ENCODE peak calls at places on chromosomes 7 and 10, in eight cellular contexts. L, N, Z, R, O, G, C and D are unnamed samples.

GRCh38 chr10:129467346-129468119 is 492 bp downstream of the MGMT start:
- DNase-seq in N (peak), G (peak), O (no peak), C (no peak), Z (peak), L (peak), R (no peak), D (peak)

GRCh38 chr10:85646312-85646711 is 720.3 kb downstream of the GRID1 start:
- DNase-seq in N (peak), G (no peak), Z (no peak), L (no peak), O (no peak), C (no peak), R (no peak), D (peak)

GRCh38 chr7:140714331-140715040 is 18.0 kb downstream of the NDUFB2 start:
- DNase-seq in N (no peak), L (no peak), R (no peak), Z (no peak), O (no peak), G (no peak), C (no peak), D (no peak)

GRCh38 chr10:36492590-36493510 is 632.5 kb upstream of the ANKRD30A start:
- DNase-seq in N (peak), G (no peak), C (no peak), Z (peak), L (peak), R (peak), O (no peak), D (peak)

GRCh38 chr7:102079140-102080002 is 207.3 kb upstream of the SH2B2 start:
- DNase-seq in N (no peak), L (no peak), C (no peak), R (no peak), Z (no peak), O (no peak), G (no peak), D (no peak)

GRCh38 chr10:48653944-48654698 is 30.6 kb upstream of the WDFY4 start:
- DNase-seq in G (no peak), Z (no peak), L (no peak), O (no peak), C (no peak), N (no peak), R (no peak), D (no peak)

GRCh38 chr10:17669185-17669872 is 25.4 kb downstream of the STAM start:
- DNase-seq in L (no peak), Z (no peak), R (no peak), N (peak), C (no peak), O (no peak), G (no peak), D (no peak)

GRCh38 chr7:84783161-84783803 is 403.6 kb downstream of the SEMA3D start:
- DNase-seq in L (peak), N (peak), G (no peak), C (no peak), R (no peak), O (no peak), Z (peak), D (peak)

GRCh38 chr7:88366845-88367244 is 60.2 kb upstream of the STEAP4 start:
- DNase-seq in R (no peak), C (no peak), N (no peak), O (no peak), L (no peak), Z (no peak), G (no peak), D (no peak)

DNA sequence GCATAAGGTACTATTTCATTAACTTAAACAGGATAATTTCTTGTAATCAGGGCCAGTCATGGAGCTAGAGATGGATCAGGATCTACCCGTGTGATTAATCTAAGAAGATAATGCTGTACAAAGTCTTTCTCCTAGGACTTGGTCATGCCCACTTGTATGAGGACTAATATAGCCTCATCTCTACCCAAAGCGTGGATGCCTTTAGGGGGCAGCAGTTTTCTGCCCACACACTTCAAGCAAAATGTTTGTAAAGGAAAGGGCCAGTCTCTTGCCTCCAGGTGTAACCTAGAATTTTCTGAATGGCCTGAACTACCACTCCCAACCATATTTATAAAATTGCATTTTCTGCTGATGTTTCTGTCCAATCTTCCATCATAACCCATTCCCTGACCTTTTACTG is 764.0 kb upstream of the IGFBP3 start:
- DNase-seq in R (no peak), C (no peak), G (no peak), O (no peak), N (no peak), L (no peak), Z (no peak), D (peak)
- TF ChIP-seq CTCF in R (no peak), C (no peak), G (no peak), O (no peak), N (no peak), L (no peak), Z (no peak), D (peak)

GRCh38 chr10:73169320-73169719 is 1.4 kb downstream of the FAM149B1 start:
- DNase-seq in G (no peak), Z (no peak), C (no peak), R (no peak), L (no peak), N (no peak), O (no peak), D (no peak)

GRCh38 chr10:73167557-73168485 is at the start of the genes ECD and FAM149B1:
- DNase-seq in G (peak), L (peak), R (peak), O (peak), C (peak), Z (peak), N (peak), D (peak)

GRCh38 chr10:73168486-73168844 is 546 bp downstream of the FAM149B1 start:
- DNase-seq in O (no peak), R (no peak), Z (no peak), L (peak), C (no peak), G (no peak), N (no peak), D (peak)

GRCh38 chr10:73163096-73163495 is 4.7 kb downstream of the ECD start:
- DNase-seq in G (no peak), O (no peak), N (peak), R (no peak), Z (no peak), C (no peak), L (peak), D (no peak)

GRCh38 chr10:73166972-73167371 is 836 bp downstream of the ECD start:
- DNase-seq in G (no peak), C (no peak), Z (no peak), O (no peak), N (no peak), R (no peak), L (no peak), D (no peak)
- H3K4me3 ChIP-seq in G (peak), C (peak), Z (peak), O (peak), N (peak), R (peak), L (peak), D (peak)

GRCh38 chr7:33393770-33394169 is 264.4 kb downstream of the BBS9 start:
- DNase-seq in G (no peak), C (no peak), N (no peak), L (no peak), R (no peak), Z (no peak), O (no peak), D (no peak)

GRCh38 chr7:33399528-33400213 is 270.3 kb downstream of the BBS9 start:
- DNase-seq in C (no peak), Z (no peak), R (no peak), L (no peak), O (no peak), G (no peak), N (no peak), D (no peak)

GRCh38 chr7:33400214-33400538 is 270.8 kb downstream of the BBS9 start:
- DNase-seq in R (no peak), O (no peak), Z (no peak), C (no peak), N (no peak), L (no peak), G (no peak), D (no peak)

GRCh38 chr7:33392143-33392542 is 262.8 kb downstream of the BBS9 start:
- DNase-seq in L (no peak), Z (no peak), N (no peak), O (no peak), G (peak), C (no peak), R (no peak), D (no peak)

DNA sequence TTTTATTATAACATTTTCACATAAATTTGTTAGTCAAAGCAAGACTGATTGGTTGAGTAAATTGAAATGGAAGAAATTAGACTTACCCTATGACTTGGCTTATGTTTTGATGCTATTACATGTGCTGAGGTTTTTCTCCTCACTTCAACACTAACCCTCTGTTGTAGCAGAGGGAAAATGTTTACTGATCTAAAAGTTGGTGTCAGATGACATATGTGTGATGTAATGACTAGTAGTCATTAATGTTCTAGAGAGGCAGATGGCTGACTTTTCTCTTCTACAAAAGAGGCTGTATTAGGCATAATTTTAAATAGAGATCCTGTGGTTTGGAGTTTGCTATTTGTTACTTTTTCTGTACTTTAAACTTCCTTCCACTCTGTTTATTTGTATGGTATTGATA is 266.0 kb downstream of the BBS9 start:
- DNase-seq in Z (peak), L (no peak), O (no peak), N (no peak), G (no peak), R (no peak), C (no peak), D (no peak)
- TF ChIP-seq CTCF in Z (no peak), L (no peak), O (no peak), N (no peak), G (no peak), R (no peak), C (no peak), D (no peak)

DNA sequence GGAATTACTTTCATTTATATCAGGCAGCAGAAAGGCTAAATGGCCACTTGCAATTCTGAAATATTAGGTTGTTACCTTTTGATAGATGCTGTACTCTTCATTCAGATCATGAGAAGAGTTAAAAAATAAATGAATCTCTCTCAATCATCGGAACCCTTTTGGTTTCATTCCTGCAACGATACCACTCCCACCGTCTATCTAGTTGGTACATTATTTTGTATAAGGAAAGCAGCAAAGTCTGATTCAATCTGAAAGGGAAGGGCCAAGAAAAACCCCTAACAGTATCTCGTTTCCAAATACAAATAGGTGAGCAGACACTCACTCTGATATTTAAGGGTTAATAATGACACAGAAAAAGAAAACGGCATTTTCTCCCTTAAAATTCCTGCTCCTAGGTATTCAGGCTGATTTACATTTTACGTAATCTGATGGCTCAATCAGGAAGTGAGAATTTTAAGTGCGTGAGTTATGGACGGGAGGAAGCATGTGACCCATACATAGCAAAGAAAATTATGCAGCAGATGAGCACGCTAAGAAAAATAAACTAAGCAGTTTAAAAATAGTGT is 209.4 kb upstream of the KLF14 start:
- DNase-seq in L (peak), N (peak), G (no peak), Z (peak), C (no peak), O (peak), R (no peak), D (peak)
- H3K4me3 ChIP-seq in L (peak), N (peak), G (no peak), Z (peak), C (peak), O (peak), R (no peak), D (peak)

GRCh38 chr7:51158742-51159441 is 157.7 kb downstream of the COBL start:
- DNase-seq in O (no peak), Z (no peak), N (no peak), R (no peak), G (no peak), C (no peak), L (no peak), D (no peak)

GRCh38 chr7:51162724-51163329 is 153.8 kb downstream of the COBL start:
- DNase-seq in Z (peak), C (no peak), L (peak), R (peak), G (peak), O (peak), N (peak), D (peak)

GRCh38 chr7:51160990-51161615 is 155.5 kb downstream of the COBL start:
- DNase-seq in N (peak), O (peak), L (peak), Z (peak), R (peak), C (no peak), G (peak), D (peak)

GRCh38 chr7:51160411-51160810 is 156.2 kb downstream of the COBL start:
- DNase-seq in N (no peak), Z (no peak), G (peak), L (no peak), R (no peak), O (no peak), C (no peak), D (no peak)

DNA sequence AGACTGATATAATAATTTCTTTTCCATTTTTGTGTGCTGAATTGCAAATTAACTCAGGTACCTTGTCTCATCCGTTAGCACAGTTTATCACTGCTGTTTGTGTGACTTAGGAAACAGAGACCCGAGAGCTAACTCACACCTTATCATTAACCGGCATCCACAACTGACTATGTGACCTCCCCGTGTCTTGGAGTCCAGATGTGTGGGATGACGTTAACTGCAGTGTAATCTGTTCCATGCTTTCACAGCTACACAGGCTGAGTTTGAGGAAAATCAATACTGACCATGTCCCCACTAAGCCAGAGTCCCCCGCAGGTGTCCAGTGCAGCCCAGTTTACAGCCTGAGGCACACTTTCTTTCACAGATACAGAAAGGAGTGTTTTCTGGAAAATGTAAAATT is 154.7 kb downstream of the COBL start:
- DNase-seq in C (no peak), G (no peak), R (no peak), Z (no peak), O (no peak), L (no peak), N (no peak), D (no peak)
- TF ChIP-seq CTCF in C (no peak), G (no peak), R (no peak), Z (no peak), O (no peak), L (peak), N (no peak), D (no peak)

DNA sequence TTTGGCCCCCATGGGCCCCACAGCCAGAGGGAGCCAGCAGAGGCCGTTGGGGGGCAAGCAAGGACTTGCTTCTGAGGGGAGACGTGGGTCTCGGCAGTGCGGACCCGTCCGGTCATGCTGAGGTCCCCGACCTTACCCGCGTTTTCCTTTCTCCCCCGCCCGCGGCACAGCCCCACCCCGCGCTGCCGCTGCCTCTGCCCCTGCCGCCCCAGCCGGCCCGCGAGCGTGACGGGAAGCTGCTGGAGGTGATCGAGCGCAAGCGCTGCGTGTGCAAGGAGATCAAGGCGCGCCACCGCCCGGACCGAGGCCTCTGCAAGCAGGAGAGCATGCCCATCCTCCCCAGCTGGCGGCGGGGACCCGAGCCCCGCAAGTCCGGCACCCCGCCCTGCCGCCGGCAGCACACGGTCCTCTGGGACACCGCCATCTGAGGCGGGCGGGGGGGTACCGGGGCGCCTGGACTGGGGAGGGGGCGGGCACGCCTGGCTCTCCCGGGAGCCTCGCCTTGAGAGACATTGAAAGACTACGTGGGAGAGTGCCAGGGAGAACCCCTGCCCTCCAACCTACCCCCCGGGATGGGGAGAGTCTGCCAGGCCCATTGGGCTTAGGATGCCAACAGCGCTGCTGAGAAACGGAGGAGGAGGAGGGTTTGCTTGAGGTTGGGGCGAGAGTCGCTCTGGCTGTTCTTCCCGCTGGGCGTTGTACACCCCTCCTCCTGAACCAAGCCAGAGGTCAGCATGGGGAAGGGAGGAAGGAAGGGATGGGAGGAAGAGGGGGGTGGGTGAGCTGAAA is 9.9 kb downstream of the NYAP1 start:
- DNase-seq in O (no peak), C (peak), Z (peak), N (no peak), R (no peak), G (peak), L (no peak), D (no peak)
- H3K4me3 ChIP-seq in O (peak), C (peak), Z (peak), N (no peak), R (no peak), G (peak), L (no peak), D (no peak)

GRCh38 chr10:74035324-74035723 is 37.4 kb downstream of the VCL start:
- DNase-seq in R (no peak), O (no peak), Z (peak), L (peak), G (no peak), C (no peak), N (no peak), D (no peak)
- TF ChIP-seq CTCF in R (no peak), O (peak), Z (peak), L (peak), G (no peak), C (peak), N (peak), D (peak)

DNA sequence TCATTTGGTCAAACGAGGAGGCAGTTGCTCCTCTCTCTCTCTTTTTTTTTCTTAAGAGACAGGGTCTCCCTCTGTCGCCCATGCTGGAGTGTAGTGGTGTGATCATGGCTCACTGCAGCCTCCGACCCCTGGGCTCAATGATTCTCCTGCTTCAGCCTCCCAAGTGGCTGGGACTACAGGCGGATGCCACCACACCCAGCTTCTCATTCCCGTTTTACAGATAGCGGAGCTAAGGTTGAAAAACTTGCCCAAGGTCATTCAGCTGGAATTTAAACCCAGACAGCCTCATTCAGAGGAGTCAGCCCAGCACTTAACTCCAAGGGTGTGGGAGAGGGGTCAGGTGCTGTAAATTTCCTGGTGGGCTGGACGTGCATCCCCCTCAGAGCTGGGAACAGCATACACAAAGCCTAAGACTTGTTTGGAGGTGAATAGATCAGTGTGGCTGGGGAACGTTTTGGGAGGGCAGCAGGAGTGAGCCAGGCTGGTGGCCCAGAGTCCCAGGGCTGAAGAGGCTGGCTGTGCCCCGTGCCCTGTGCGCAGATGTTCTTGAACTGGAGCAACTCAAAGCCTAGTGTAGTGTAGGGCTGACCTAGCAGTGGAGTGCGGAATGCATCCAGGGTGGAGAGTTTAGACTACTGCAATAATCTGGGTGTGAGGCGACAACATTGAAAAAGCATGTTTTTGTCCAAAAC is 2.3 kb downstream of the HTRA1 start:
- DNase-seq in G (no peak), L (no peak), O (no peak), Z (peak), N (no peak), C (no peak), R (no peak), D (no peak)
- H3K4me3 ChIP-seq in G (no peak), L (peak), O (peak), Z (peak), N (peak), C (peak), R (peak), D (peak)